ENCODE peak calls at places on chromosomes 7 and 10, in five cellular contexts. Q is MCF 10A, G is NCI-H1694, R is lower lobe of right lung, E is omental fat pad. L is an unnamed sample.

GRCh38 chr7:12584940-12585339 is 14.4 kb downstream of the SCIN start:
- DNase-seq in Q (no peak), G (no peak), R (no peak), E (no peak), L (no peak)

GRCh38 chr7:158276414-158277218 is 311.0 kb downstream of the PTPRN2 start:
- DNase-seq in Q (no peak), G (no peak), R (no peak), E (no peak), L (peak; percentile 69)

GRCh38 chr7:157701395-157701794 is 364.6 kb downstream of the DNAJB6 start:
- DNase-seq in Q (no peak), G (no peak), R (peak; percentile 13), E (no peak), L (peak; percentile 38)

GRCh38 chr7:150382123-150382843 is 3.2 kb downstream of the ZNF775 start:
- DNase-seq in Q (no peak), G (no peak), R (no peak), E (no peak), L (no peak)

GRCh38 chr7:91660734-91661355 is 219.7 kb downstream of the MTERF1 start:
- DNase-seq in Q (no peak), G (no peak), R (no peak), E (no peak), L (no peak)

GRCh38 chr7:668139-668871 is 58.2 kb upstream of the DNAAF5 start:
- DNase-seq in Q (no peak), G (no peak), R (no peak), E (no peak), L (peak; percentile 59)

GRCh38 chr10:118349235-118349634 is 7.1 kb upstream of the FAM204A start:
- DNase-seq in Q (no peak), G (no peak), R (no peak), E (no peak), L (no peak)

GRCh38 chr7:46660402-46660801 is 739.3 kb upstream of the IGFBP3 start:
- DNase-seq in Q (no peak), G (no peak), R (no peak), E (no peak), L (no peak)

GRCh38 chr10:5665380-5666323 is 743 bp downstream of the ASB13 start:
- DNase-seq in Q (peak; percentile 16), G (no peak), R (peak; percentile 73), E (no peak), L (no peak)

GRCh38 chr10:66784796-66785195 is 141.0 kb upstream of the LRRTM3 start:
- DNase-seq in Q (no peak), G (no peak), R (no peak), E (no peak), L (no peak)

GRCh38 chr10:113743594-113743993 is 7.9 kb upstream of the PLEKHS1 start:
- DNase-seq in Q (no peak), G (no peak), R (no peak), E (no peak), L (no peak)

GRCh38 chr7:134932707-134933370 is 53.5 kb upstream of the AGBL3 start:
- DNase-seq in Q (no peak), G (no peak), R (no peak), E (no peak), L (no peak)

GRCh38 chr7:154869436-154869835 is 133.5 kb downstream of the PAXIP1 start:
- DNase-seq in Q (no peak), G (no peak), R (no peak), E (no peak), L (no peak)

GRCh38 chr10:72419241-72419640 is 64.5 kb upstream of the DNAJB12 start:
- DNase-seq in Q (no peak), G (no peak), R (no peak), E (no peak), L (no peak)

GRCh38 chr10:114304566-114305421 is 65.7 kb downstream of the VWA2 start:
- DNase-seq in Q (no peak), G (peak; percentile 3), R (no peak), E (no peak), L (peak; percentile 68)

GRCh38 chr7:79837915-79838314 is 296.7 kb upstream of the GNAI1 start:
- DNase-seq in Q (peak; percentile 6), G (no peak), R (no peak), E (no peak), L (no peak)

GRCh38 chr7:150668472-150668911 is 17.0 kb upstream of the GIMAP2 start:
- DNase-seq in Q (no peak), G (no peak), R (no peak), E (no peak), L (no peak)

L was measured in suprapubic skin.